ENCODE peak calls at places on chromosomes 16 and 17, in four cellular contexts. One of them, this sample, is unnamed.

GRCh38 chr16:19287241-19287640 is 1.7 kb downstream of the CLEC19A start:
- DNase-seq in HepG2: no peak
- DNase-seq in K562: no peak
- DNase-seq in GM12878: no peak
- DNase-seq in this sample: no peak

GRCh38 chr16:48101069-48101674 is 54.6 kb downstream of the ABCC12 start:
- DNase-seq in HepG2: no peak
- DNase-seq in K562: no peak
- DNase-seq in GM12878: peak
- DNase-seq in this sample: no peak

GRCh38 chr17:76996741-76997694 is 128.8 kb downstream of the MGAT5B start:
- DNase-seq in HepG2: no peak
- DNase-seq in K562: no peak
- DNase-seq in GM12878: no peak
- DNase-seq in this sample: no peak

GRCh38 chr17:74746922-74747321 is 1.5 kb upstream of the NHERF1 start:
- DNase-seq in HepG2: no peak
- DNase-seq in K562: no peak
- DNase-seq in GM12878: no peak
- DNase-seq in this sample: no peak

GRCh38 chr16:57394444-57394843 is 10.1 kb upstream of the CCL17 start:
- DNase-seq in HepG2: no peak
- DNase-seq in K562: no peak
- DNase-seq in GM12878: no peak
- DNase-seq in this sample: no peak

GRCh38 chr17:44931376-44931775 is 16.1 kb upstream of the GFAP start:
- DNase-seq in HepG2: no peak
- DNase-seq in K562: no peak
- DNase-seq in GM12878: no peak
- DNase-seq in this sample: no peak

GRCh38 chr16:68704232-68704867 is 32.7 kb upstream of the CDH1 start:
- DNase-seq in HepG2: peak
- DNase-seq in K562: peak
- DNase-seq in GM12878: no peak
- DNase-seq in this sample: peak

GRCh38 chr16:10828851-10829331 is 10.3 kb upstream of the TVP23A start:
- DNase-seq in HepG2: no peak
- DNase-seq in K562: no peak
- DNase-seq in GM12878: no peak
- DNase-seq in this sample: no peak

GRCh38 chr17:57257213-57257873 is 1.0 kb downstream of the MSI2 start:
- DNase-seq in HepG2: no peak
- DNase-seq in K562: peak
- DNase-seq in GM12878: no peak
- DNase-seq in this sample: no peak

GRCh38 chr17:79340771-79341528 is 266.3 kb downstream of the ENGASE start:
- DNase-seq in HepG2: no peak
- DNase-seq in K562: no peak
- DNase-seq in GM12878: peak
- DNase-seq in this sample: no peak

GRCh38 chr17:45722161-45722560 is 62.0 kb upstream of the CRHR1 start:
- DNase-seq in HepG2: peak
- DNase-seq in K562: peak
- DNase-seq in GM12878: no peak
- DNase-seq in this sample: peak

GRCh38 chr17:38357488-38358123 is 6.0 kb downstream of the SOCS7 start:
- DNase-seq in HepG2: no peak
- DNase-seq in K562: no peak
- DNase-seq in GM12878: no peak
- DNase-seq in this sample: no peak

GRCh38 chr17:27338536-27338985 is 44.6 kb downstream of the WSB1 start:
- DNase-seq in HepG2: no peak
- DNase-seq in K562: no peak
- DNase-seq in GM12878: peak
- DNase-seq in this sample: no peak

GRCh38 chr17:41178843-41179616 is 1.0 kb upstream of the KRTAP4-2 start:
- DNase-seq in HepG2: no peak
- DNase-seq in K562: no peak
- DNase-seq in GM12878: no peak
- DNase-seq in this sample: no peak

GRCh38 chr16:88917146-88917914 is 50.9 kb upstream of the PABPN1L start:
- DNase-seq in HepG2: no peak
- DNase-seq in K562: no peak
- DNase-seq in GM12878: no peak
- DNase-seq in this sample: no peak

GRCh38 chr17:74379495-74380085 is 12.3 kb downstream of the GPR142 start:
- DNase-seq in HepG2: peak
- DNase-seq in K562: peak
- DNase-seq in GM12878: peak
- DNase-seq in this sample: peak

GRCh38 chr17:78498848-78499247 is 78.3 kb downstream of the DNAH17 start:
- DNase-seq in HepG2: no peak
- DNase-seq in K562: no peak
- DNase-seq in GM12878: no peak
- DNase-seq in this sample: no peak

GRCh38 chr16:11497329-11497805 is 89.4 kb downstream of the LITAF start:
- DNase-seq in HepG2: peak
- DNase-seq in K562: no peak
- DNase-seq in GM12878: peak
- DNase-seq in this sample: peak

GRCh38 chr17:76088041-76088867 is 9.3 kb downstream of the ZACN start:
- DNase-seq in HepG2: no peak
- DNase-seq in K562: no peak
- DNase-seq in GM12878: no peak
- DNase-seq in this sample: no peak

GRCh38 chr17:14310584-14310983 is 9.7 kb downstream of the HS3ST3B1 start:
- DNase-seq in HepG2: no peak
- DNase-seq in K562: no peak
- DNase-seq in GM12878: no peak
- DNase-seq in this sample: no peak

GRCh38 chr17:50350733-50351132 is 4.8 kb downstream of the XYLT2 start:
- DNase-seq in HepG2: no peak
- DNase-seq in K562: no peak
- DNase-seq in GM12878: no peak
- DNase-seq in this sample: no peak

GRCh38 chr17:37547986-37548385 is 58.3 kb downstream of the DUSP14 start:
- DNase-seq in HepG2: no peak
- DNase-seq in K562: no peak
- DNase-seq in GM12878: no peak
- DNase-seq in this sample: no peak

GRCh38 chr17:61492759-61493526 is 40.7 kb downstream of the TBX4 start:
- DNase-seq in HepG2: peak
- DNase-seq in K562: no peak
- DNase-seq in GM12878: no peak
- DNase-seq in this sample: no peak

GRCh38 chr16:56353054-56353921 is 72.1 kb downstream of the AMFR start:
- DNase-seq in HepG2: no peak
- DNase-seq in K562: no peak
- DNase-seq in GM12878: no peak
- DNase-seq in this sample: no peak

GRCh38 chr17:8192070-8192815 is 2.3 kb upstream of the BORCS6 start:
- DNase-seq in HepG2: peak
- DNase-seq in K562: peak
- DNase-seq in GM12878: peak
- DNase-seq in this sample: peak

GRCh38 chr16:27529962-27530361 is 19.8 kb downstream of the GTF3C1 start:
- DNase-seq in HepG2: no peak
- DNase-seq in K562: no peak
- DNase-seq in GM12878: no peak
- DNase-seq in this sample: no peak

GRCh38 chr17:14033166-14033565 is 36.1 kb upstream of the COX10 start:
- DNase-seq in HepG2: no peak
- DNase-seq in K562: no peak
- DNase-seq in GM12878: no peak
- DNase-seq in this sample: no peak

GRCh38 chr17:55513885-55514590 is 2.8 kb upstream of the SMIM36 start:
- DNase-seq in HepG2: peak
- DNase-seq in K562: peak
- DNase-seq in GM12878: peak
- DNase-seq in this sample: peak

GRCh38 chr16:47460755-47461597 is at the start of the genes ITFG1 and PHKB:
- DNase-seq in HepG2: peak
- DNase-seq in K562: peak
- DNase-seq in GM12878: peak
- DNase-seq in this sample: peak

GRCh38 chr17:78075545-78075944 is 53.0 kb downstream of the TMC6 start:
- DNase-seq in HepG2: no peak
- DNase-seq in K562: no peak
- DNase-seq in GM12878: no peak
- DNase-seq in this sample: no peak

GRCh38 chr17:38885728-38886642 is 16.1 kb downstream of the LASP1 start:
- DNase-seq in HepG2: no peak
- DNase-seq in K562: no peak
- DNase-seq in GM12878: no peak
- DNase-seq in this sample: no peak

DNA sequence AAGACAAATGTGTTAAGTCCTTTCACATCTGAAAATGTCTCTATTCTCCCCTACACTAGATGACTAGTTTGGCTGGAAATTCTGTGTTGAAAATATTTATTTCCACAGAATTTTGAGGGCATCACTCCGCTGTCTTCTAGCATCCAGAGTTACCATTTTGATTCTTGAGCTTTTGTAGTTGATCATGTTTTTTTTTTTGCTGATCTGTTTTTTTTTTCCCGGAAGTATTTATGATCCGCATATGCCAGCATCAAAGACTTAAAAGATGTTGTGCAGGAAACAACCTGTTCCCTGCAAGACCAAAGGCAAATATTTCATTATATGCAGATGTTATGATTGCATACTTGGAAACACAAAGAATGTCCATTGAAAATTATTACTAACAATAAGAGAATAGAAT is 16.7 kb downstream of the OR1D5 start:
- DNase-seq in HepG2: no peak
- DNase-seq in K562: no peak
- DNase-seq in GM12878: no peak
- DNase-seq in this sample: no peak
- TF ChIP-seq FOXK2 in HepG2: no peak
- TF ChIP-seq FOXK2 in K562: no peak
- TF ChIP-seq FOXK2 in GM12878: no peak
- TF ChIP-seq FOXK2 in this sample: no peak

GRCh38 chr16:86213427-86214205 is 296.7 kb upstream of the FOXF1 start:
- DNase-seq in HepG2: no peak
- DNase-seq in K562: no peak
- DNase-seq in GM12878: no peak
- DNase-seq in this sample: no peak

GRCh38 chr16:86210403-86211193 is 299.7 kb upstream of the FOXF1 start:
- DNase-seq in HepG2: no peak
- DNase-seq in K562: no peak
- DNase-seq in GM12878: no peak
- DNase-seq in this sample: no peak

GRCh38 chr16:86211265-86211664 is 299.1 kb upstream of the FOXF1 start:
- DNase-seq in HepG2: no peak
- DNase-seq in K562: no peak
- DNase-seq in GM12878: no peak
- DNase-seq in this sample: no peak

GRCh38 chr16:86212706-86213426 is 297.5 kb upstream of the FOXF1 start:
- DNase-seq in HepG2: no peak
- DNase-seq in K562: no peak
- DNase-seq in GM12878: no peak
- DNase-seq in this sample: no peak

GRCh38 chr16:86211800-86212199 is 298.5 kb upstream of the FOXF1 start:
- DNase-seq in HepG2: no peak
- DNase-seq in K562: no peak
- DNase-seq in GM12878: no peak
- DNase-seq in this sample: no peak
- TF ChIP-seq FOXK2 in HepG2: no peak
- TF ChIP-seq FOXK2 in K562: no peak
- TF ChIP-seq FOXK2 in GM12878: no peak
- TF ChIP-seq FOXK2 in this sample: no peak

GRCh38 chr16:85221810-85222150 is 109.5 kb upstream of the CIBAR2 start:
- DNase-seq in HepG2: no peak
- DNase-seq in K562: no peak
- DNase-seq in GM12878: no peak
- DNase-seq in this sample: no peak

GRCh38 chr16:85222151-85222863 is 110.0 kb upstream of the CIBAR2 start:
- DNase-seq in HepG2: no peak
- DNase-seq in K562: no peak
- DNase-seq in GM12878: no peak
- DNase-seq in this sample: no peak

GRCh38 chr16:85216522-85217375 is 104.5 kb upstream of the CIBAR2 start:
- DNase-seq in HepG2: no peak
- DNase-seq in K562: peak
- DNase-seq in GM12878: no peak
- DNase-seq in this sample: no peak

GRCh38 chr16:85221081-85221809 is 109.0 kb upstream of the CIBAR2 start:
- DNase-seq in HepG2: no peak
- DNase-seq in K562: no peak
- DNase-seq in GM12878: no peak
- DNase-seq in this sample: no peak

GRCh38 chr16:85220125-85220839 is 108.0 kb upstream of the CIBAR2 start:
- DNase-seq in HepG2: peak
- DNase-seq in K562: no peak
- DNase-seq in GM12878: no peak
- DNase-seq in this sample: peak
- TF ChIP-seq FOXK2 in HepG2: no peak
- TF ChIP-seq FOXK2 in K562: no peak
- TF ChIP-seq FOXK2 in GM12878: no peak
- TF ChIP-seq FOXK2 in this sample: no peak

GRCh38 chr17:83079340-83079747 is at the start of gene METRNL:
- DNase-seq in HepG2: no peak
- DNase-seq in K562: peak
- DNase-seq in GM12878: no peak
- DNase-seq in this sample: peak
- TF ChIP-seq FOXK2 in HepG2: no peak
- TF ChIP-seq FOXK2 in K562: no peak
- TF ChIP-seq FOXK2 in GM12878: no peak
- TF ChIP-seq FOXK2 in this sample: no peak

GRCh38 chr16:21100447-21100846 is 50.2 kb downstream of the DNAH3 start:
- DNase-seq in HepG2: no peak
- DNase-seq in K562: no peak
- DNase-seq in GM12878: no peak
- DNase-seq in this sample: no peak

GRCh38 chr16:21097151-21097550 is 53.5 kb downstream of the DNAH3 start:
- DNase-seq in HepG2: no peak
- DNase-seq in K562: no peak
- DNase-seq in GM12878: no peak
- DNase-seq in this sample: no peak

GRCh38 chr16:21104124-21104860 is 46.4 kb downstream of the DNAH3 start:
- DNase-seq in HepG2: no peak
- DNase-seq in K562: no peak
- DNase-seq in GM12878: no peak
- DNase-seq in this sample: no peak

GRCh38 chr16:21101631-21102420 is 48.8 kb downstream of the DNAH3 start:
- DNase-seq in HepG2: peak
- DNase-seq in K562: no peak
- DNase-seq in GM12878: no peak
- DNase-seq in this sample: no peak
- TF ChIP-seq FOXK2 in HepG2: no peak
- TF ChIP-seq FOXK2 in K562: no peak
- TF ChIP-seq FOXK2 in GM12878: no peak
- TF ChIP-seq FOXK2 in this sample: no peak

GRCh38 chr16:64738321-64738960 is 383.4 kb downstream of the CDH11 start:
- DNase-seq in HepG2: no peak
- DNase-seq in K562: no peak
- DNase-seq in GM12878: no peak
- DNase-seq in this sample: no peak
- TF ChIP-seq FOXK2 in HepG2: no peak
- TF ChIP-seq FOXK2 in K562: no peak
- TF ChIP-seq FOXK2 in GM12878: no peak
- TF ChIP-seq FOXK2 in this sample: no peak

GRCh38 chr17:19021622-19022083 is 17.1 kb upstream of the FAM83G start:
- DNase-seq in HepG2: no peak
- DNase-seq in K562: peak
- DNase-seq in GM12878: no peak
- DNase-seq in this sample: no peak
- TF ChIP-seq FOXK2 in HepG2: no peak
- TF ChIP-seq FOXK2 in K562: no peak
- TF ChIP-seq FOXK2 in GM12878: no peak
- TF ChIP-seq FOXK2 in this sample: no peak

This sample was measured in HEK293T.